ENCODE peak calls at places on chromosomes 7 and 10, in seven cellular contexts. One of them, this sample, is unnamed.

GRCh38 chr7:80330434-80330833 is 181.4 kb downstream of the GNAT3 start:
- DNase-seq in ascending aorta: no peak
- DNase-seq in endodermal cell: no peak
- DNase-seq in GM23338: no peak
- DNase-seq in adrenal gland: no peak
- DNase-seq in heart left ventricle: no peak
- DNase-seq in neural progenitor cell: no peak
- DNase-seq in this sample: no peak

GRCh38 chr7:154837087-154837486 is 165.8 kb downstream of the PAXIP1 start:
- DNase-seq in GM23338: no peak
- DNase-seq in neural progenitor cell: no peak
- DNase-seq in heart left ventricle: no peak
- DNase-seq in endodermal cell: no peak
- DNase-seq in ascending aorta: no peak
- DNase-seq in adrenal gland: no peak
- DNase-seq in this sample: no peak

GRCh38 chr10:53209941-53210611 is 437.5 kb upstream of the MBL2 start:
- DNase-seq in GM23338: peak; percentile 75
- DNase-seq in adrenal gland: no peak
- DNase-seq in endodermal cell: peak; percentile 55
- DNase-seq in neural progenitor cell: peak; percentile 31
- DNase-seq in ascending aorta: no peak
- DNase-seq in heart left ventricle: no peak
- DNase-seq in this sample: no peak

GRCh38 chr10:51269816-51270215 is 195.5 kb downstream of the PRKG1 start:
- DNase-seq in ascending aorta: no peak
- DNase-seq in adrenal gland: no peak
- DNase-seq in endodermal cell: no peak
- DNase-seq in neural progenitor cell: no peak
- DNase-seq in GM23338: no peak
- DNase-seq in heart left ventricle: no peak
- DNase-seq in this sample: no peak

GRCh38 chr7:92717982-92718716 is 118.2 kb downstream of the CDK6 start:
- DNase-seq in ascending aorta: no peak
- DNase-seq in neural progenitor cell: no peak
- DNase-seq in endodermal cell: no peak
- DNase-seq in heart left ventricle: peak; percentile 44
- DNase-seq in adrenal gland: peak; percentile 76
- DNase-seq in GM23338: no peak
- DNase-seq in this sample: peak; percentile 27

GRCh38 chr7:31791881-31792280 is 104.9 kb downstream of the PPP1R17 start:
- DNase-seq in ascending aorta: no peak
- DNase-seq in heart left ventricle: no peak
- DNase-seq in adrenal gland: no peak
- DNase-seq in neural progenitor cell: no peak
- DNase-seq in GM23338: no peak
- DNase-seq in endodermal cell: no peak
- DNase-seq in this sample: no peak

GRCh38 chr10:94133239-94133638 is 139.5 kb downstream of the PLCE1 start:
- DNase-seq in endodermal cell: no peak
- DNase-seq in heart left ventricle: peak; percentile 92
- DNase-seq in adrenal gland: peak; percentile 84
- DNase-seq in ascending aorta: no peak
- DNase-seq in GM23338: no peak
- DNase-seq in neural progenitor cell: no peak
- DNase-seq in this sample: no peak

GRCh38 chr7:105926131-105926530 is 36.9 kb upstream of the CDHR3 start:
- DNase-seq in endodermal cell: no peak
- DNase-seq in ascending aorta: no peak
- DNase-seq in adrenal gland: no peak
- DNase-seq in heart left ventricle: no peak
- DNase-seq in GM23338: no peak
- DNase-seq in neural progenitor cell: no peak
- DNase-seq in this sample: no peak

GRCh38 chr10:79943871-79944270 is 5.0 kb downstream of the SFTPD start:
- DNase-seq in heart left ventricle: no peak
- DNase-seq in neural progenitor cell: no peak
- DNase-seq in endodermal cell: peak; percentile 3
- DNase-seq in GM23338: no peak
- DNase-seq in adrenal gland: no peak
- DNase-seq in ascending aorta: no peak
- DNase-seq in this sample: no peak

GRCh38 chr7:54837167-54837566 is 78.2 kb upstream of the SEC61G start:
- DNase-seq in neural progenitor cell: no peak
- DNase-seq in adrenal gland: no peak
- DNase-seq in ascending aorta: no peak
- DNase-seq in heart left ventricle: no peak
- DNase-seq in endodermal cell: no peak
- DNase-seq in GM23338: no peak
- DNase-seq in this sample: no peak

GRCh38 chr7:23476286-23477169 is 6.2 kb upstream of the IGF2BP3 start:
- DNase-seq in neural progenitor cell: no peak
- DNase-seq in endodermal cell: no peak
- DNase-seq in adrenal gland: no peak
- DNase-seq in ascending aorta: no peak
- DNase-seq in GM23338: no peak
- DNase-seq in heart left ventricle: no peak
- DNase-seq in this sample: no peak

GRCh38 chr7:24325708-24326107 is 41.7 kb downstream of the NPY start:
- DNase-seq in neural progenitor cell: no peak
- DNase-seq in endodermal cell: no peak
- DNase-seq in heart left ventricle: no peak
- DNase-seq in ascending aorta: no peak
- DNase-seq in adrenal gland: no peak
- DNase-seq in GM23338: no peak
- DNase-seq in this sample: no peak

GRCh38 chr10:118458957-118459641 is 117.0 kb upstream of the FAM204A start:
- DNase-seq in adrenal gland: no peak
- DNase-seq in ascending aorta: no peak
- DNase-seq in neural progenitor cell: no peak
- DNase-seq in endodermal cell: no peak
- DNase-seq in heart left ventricle: no peak
- DNase-seq in GM23338: peak; percentile 24
- DNase-seq in this sample: no peak

GRCh38 chr10:132836248-132836831 is 50.4 kb upstream of the NKX6-2 start:
- DNase-seq in GM23338: no peak
- DNase-seq in endodermal cell: peak; percentile 48
- DNase-seq in ascending aorta: no peak
- DNase-seq in heart left ventricle: peak; percentile 49
- DNase-seq in neural progenitor cell: no peak
- DNase-seq in adrenal gland: peak; percentile 84
- DNase-seq in this sample: no peak

GRCh38 chr7:128352636-128353035 is 8.9 kb downstream of the PRRT4 start:
- DNase-seq in GM23338: peak; percentile 32
- DNase-seq in ascending aorta: no peak
- DNase-seq in adrenal gland: no peak
- DNase-seq in endodermal cell: no peak
- DNase-seq in heart left ventricle: no peak
- DNase-seq in neural progenitor cell: no peak
- DNase-seq in this sample: no peak

GRCh38 chr7:128350708-128351295 is 7.1 kb upstream of the RBM28 start:
- DNase-seq in ascending aorta: no peak
- DNase-seq in endodermal cell: no peak
- DNase-seq in neural progenitor cell: no peak
- DNase-seq in GM23338: no peak
- DNase-seq in heart left ventricle: no peak
- DNase-seq in adrenal gland: no peak
- DNase-seq in this sample: no peak

GRCh38 chr7:128353189-128353588 is 8.3 kb downstream of the PRRT4 start:
- DNase-seq in heart left ventricle: no peak
- DNase-seq in adrenal gland: no peak
- DNase-seq in ascending aorta: no peak
- DNase-seq in GM23338: no peak
- DNase-seq in neural progenitor cell: no peak
- DNase-seq in endodermal cell: no peak
- DNase-seq in this sample: no peak

GRCh38 chr7:128352138-128352537 is 8.4 kb upstream of the RBM28 start:
- DNase-seq in endodermal cell: peak; percentile 96
- DNase-seq in ascending aorta: no peak
- DNase-seq in heart left ventricle: peak; percentile 63
- DNase-seq in GM23338: peak; percentile 95
- DNase-seq in neural progenitor cell: peak; percentile 81
- DNase-seq in adrenal gland: peak; percentile 78
- DNase-seq in this sample: peak; percentile 9

DNA sequence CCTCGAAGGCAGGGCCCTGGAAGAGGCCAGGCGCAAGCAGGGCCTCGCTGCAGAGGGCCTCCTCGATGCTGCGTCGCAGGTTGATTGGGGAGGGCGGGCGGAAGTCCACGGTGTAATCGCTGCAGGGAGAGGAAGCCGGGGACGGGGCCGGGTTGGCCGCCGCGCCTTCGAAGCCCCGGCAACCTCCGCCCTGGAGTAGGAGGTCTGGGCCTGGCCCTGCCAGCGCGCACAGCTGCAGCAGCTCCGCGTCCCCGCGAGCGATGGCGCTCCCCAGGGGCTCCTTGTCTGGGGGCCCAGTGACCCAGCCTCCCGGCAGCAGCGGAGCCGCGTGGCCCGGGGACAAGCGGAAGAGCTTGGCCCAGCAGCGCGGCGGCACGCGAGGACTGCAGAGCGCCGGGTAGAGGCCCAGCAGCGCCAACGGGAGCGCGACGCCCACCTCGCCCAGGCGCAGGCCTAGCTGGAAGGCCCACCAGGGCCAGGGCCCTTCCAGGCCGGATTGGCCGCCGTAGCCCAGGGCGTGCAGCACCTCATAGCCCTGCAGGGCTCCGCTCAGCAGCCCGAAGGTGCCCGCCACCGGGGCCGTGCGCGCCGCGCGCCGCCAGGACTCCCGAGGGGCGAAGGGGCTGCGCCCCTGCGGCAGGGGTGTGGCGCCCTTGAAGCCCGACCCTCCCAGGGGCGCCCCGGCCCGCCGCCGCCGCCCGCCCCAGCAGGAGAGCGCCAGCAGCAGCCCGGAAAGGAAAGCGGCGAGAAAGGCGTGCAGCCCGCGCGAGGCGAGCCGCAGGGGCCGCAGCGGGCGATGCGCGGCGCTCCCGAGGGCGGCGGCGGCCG is 7.8 kb upstream of the RBM28 start:
- DNase-seq in heart left ventricle: peak; percentile 39
- DNase-seq in neural progenitor cell: no peak
- DNase-seq in endodermal cell: peak; percentile 71
- DNase-seq in ascending aorta: no peak
- DNase-seq in GM23338: peak; percentile 65
- DNase-seq in adrenal gland: no peak
- DNase-seq in this sample: no peak
- H3K27me3 ChIP-seq in heart left ventricle: peaks cover 5% of the 10 kb centered on the region
- H3K27me3 ChIP-seq in neural progenitor cell: peaks cover 93% of the 10 kb centered on the region
- H3K27me3 ChIP-seq in endodermal cell: peaks cover 81% of the 10 kb centered on the region
- H3K27me3 ChIP-seq in ascending aorta: no peaks in the 10 kb centered on the region
- H3K27me3 ChIP-seq in GM23338: peaks cover 84% of the 10 kb centered on the region
- H3K27me3 ChIP-seq in adrenal gland: peaks cover 20% of the 10 kb centered on the region
- H3K27me3 ChIP-seq in this sample: peaks cover 29% of the 10 kb centered on the region

DNA sequence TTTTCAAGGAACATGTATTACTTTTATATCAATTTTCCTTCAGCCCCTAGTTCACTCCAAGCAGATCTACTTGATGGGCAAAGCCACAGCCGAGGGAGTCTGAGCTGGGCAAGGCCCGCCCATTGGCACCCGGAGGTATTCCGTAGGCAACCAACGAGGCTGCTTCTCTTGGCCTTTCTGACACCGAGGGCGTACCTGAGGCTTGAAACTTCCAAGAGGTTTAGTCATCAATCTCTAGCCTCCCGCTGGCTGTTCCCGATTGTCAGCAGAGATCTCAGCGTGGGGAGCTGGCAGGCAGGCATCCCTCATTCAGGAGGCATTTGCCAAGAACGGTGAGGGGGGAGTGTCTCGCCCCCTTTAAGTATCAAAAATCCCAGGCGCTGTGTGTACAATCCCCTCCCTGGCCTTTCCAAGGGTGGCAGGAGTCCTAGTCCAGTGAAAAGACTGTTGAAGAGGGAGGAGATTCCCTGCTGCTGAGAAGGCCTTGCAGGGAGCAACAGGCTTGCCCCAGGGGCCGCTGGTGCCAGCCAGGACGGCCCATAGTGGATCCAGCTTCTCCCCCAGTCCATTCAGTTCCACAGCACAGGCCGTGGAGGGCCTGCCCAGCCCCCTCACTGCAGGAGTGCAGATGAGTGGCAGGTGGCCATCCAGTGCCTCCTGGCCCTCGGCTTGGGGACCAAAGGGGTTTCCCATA is 39.8 kb downstream of the OAT start:
- DNase-seq in endodermal cell: peak; percentile 55
- DNase-seq in heart left ventricle: no peak
- DNase-seq in adrenal gland: no peak
- DNase-seq in neural progenitor cell: no peak
- DNase-seq in GM23338: no peak
- DNase-seq in ascending aorta: no peak
- DNase-seq in this sample: no peak
- H3K27me3 ChIP-seq in endodermal cell: no peaks in the 10 kb centered on the region
- H3K27me3 ChIP-seq in heart left ventricle: no peaks in the 10 kb centered on the region
- H3K27me3 ChIP-seq in adrenal gland: peaks cover 9% of the 10 kb centered on the region
- H3K27me3 ChIP-seq in neural progenitor cell: no peaks in the 10 kb centered on the region
- H3K27me3 ChIP-seq in GM23338: no peaks in the 10 kb centered on the region
- H3K27me3 ChIP-seq in ascending aorta: no peaks in the 10 kb centered on the region
- H3K27me3 ChIP-seq in this sample: peaks cover 32% of the 10 kb centered on the region

DNA sequence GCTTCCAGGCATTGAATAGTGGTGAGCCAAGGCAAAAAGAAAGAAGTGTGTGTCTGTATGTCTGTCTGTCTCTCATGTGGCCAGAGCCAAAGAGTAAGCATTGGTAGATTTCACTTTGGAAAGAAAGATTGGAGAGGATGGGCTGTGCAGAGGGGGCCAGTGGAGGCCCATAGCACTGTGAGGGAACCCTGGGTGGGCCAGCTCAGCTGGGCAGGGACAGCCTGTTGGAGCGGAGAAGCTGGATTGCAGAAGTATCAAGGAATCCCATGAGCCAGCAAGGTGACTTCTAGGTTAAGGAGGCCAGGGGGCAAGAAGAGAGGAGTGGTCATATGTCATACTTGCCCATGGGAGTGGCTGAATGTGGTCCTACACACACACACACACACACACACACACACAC is 1.5 kb upstream of the GRID1 start:
- DNase-seq in heart left ventricle: no peak
- DNase-seq in ascending aorta: no peak
- DNase-seq in GM23338: no peak
- DNase-seq in adrenal gland: no peak
- DNase-seq in endodermal cell: peak; percentile 26
- DNase-seq in neural progenitor cell: no peak
- DNase-seq in this sample: no peak
- H3K27me3 ChIP-seq in heart left ventricle: peaks cover 28% of the 10 kb centered on the region
- H3K27me3 ChIP-seq in ascending aorta: peaks cover 11% of the 10 kb centered on the region
- H3K27me3 ChIP-seq in GM23338: peaks cover 85% of the 10 kb centered on the region
- H3K27me3 ChIP-seq in adrenal gland: peaks cover 18% of the 10 kb centered on the region
- H3K27me3 ChIP-seq in endodermal cell: peaks cover 96% of the 10 kb centered on the region
- H3K27me3 ChIP-seq in neural progenitor cell: peaks cover 100% of the 10 kb centered on the region
- H3K27me3 ChIP-seq in this sample: peaks cover 68% of the 10 kb centered on the region

DNA sequence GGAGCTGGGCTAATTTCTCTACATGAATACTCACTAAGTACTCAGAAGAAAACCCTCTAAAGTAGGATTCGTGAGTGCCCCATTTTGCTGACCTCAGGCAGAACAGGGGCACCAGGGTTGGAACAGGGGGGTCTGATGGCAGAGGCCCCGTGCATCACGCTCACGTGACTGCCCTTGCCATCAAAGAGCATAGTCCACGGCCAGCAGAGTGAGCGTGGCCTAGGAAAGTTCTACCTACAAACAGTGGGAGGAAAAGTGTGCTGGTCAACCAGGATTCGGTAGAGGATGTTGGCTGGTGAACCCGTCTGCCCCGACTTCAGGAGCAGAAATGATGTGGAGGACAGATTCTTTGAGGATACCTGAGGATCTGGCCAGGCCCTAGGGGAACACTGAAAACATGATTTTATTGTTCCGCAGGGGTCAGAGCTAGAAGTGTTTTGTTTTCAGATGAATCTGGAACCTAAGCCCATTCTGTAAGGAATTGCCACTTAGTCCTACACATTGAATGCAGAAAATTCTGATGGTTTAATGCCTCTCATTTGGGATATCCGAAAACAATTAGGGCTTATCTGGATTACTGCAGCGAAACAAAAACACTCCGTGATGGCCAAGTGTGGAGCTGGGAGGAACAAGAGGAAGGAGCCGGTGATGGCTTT is 138.8 kb upstream of the SHH start:
- DNase-seq in neural progenitor cell: no peak
- DNase-seq in ascending aorta: no peak
- DNase-seq in heart left ventricle: no peak
- DNase-seq in endodermal cell: no peak
- DNase-seq in GM23338: no peak
- DNase-seq in adrenal gland: peak; percentile 36
- DNase-seq in this sample: no peak
- H3K27me3 ChIP-seq in neural progenitor cell: no peaks in the 10 kb centered on the region
- H3K27me3 ChIP-seq in ascending aorta: no peaks in the 10 kb centered on the region
- H3K27me3 ChIP-seq in heart left ventricle: no peaks in the 10 kb centered on the region
- H3K27me3 ChIP-seq in endodermal cell: peaks cover 14% of the 10 kb centered on the region
- H3K27me3 ChIP-seq in GM23338: no peaks in the 10 kb centered on the region
- H3K27me3 ChIP-seq in adrenal gland: no peaks in the 10 kb centered on the region
- H3K27me3 ChIP-seq in this sample: peaks cover 4% of the 10 kb centered on the region

This sample was measured in CD4-positive, alpha-beta T cell.